ENCODE peak calls at places on chromosomes 2 and 18, in ten cellular contexts. One of them, this sample, is unnamed.

GRCh38 chr2:65453916-65454315 is 21.5 kb upstream of the SPRED2 start:
- DNase-seq in T47D: no peak
- DNase-seq in left cardiac atrium: no peak
- DNase-seq in mesenteric fat pad: no peak
- DNase-seq in NCI-H1417 treated with DMSO at 0.1 percent for 48 hours: no peak
- DNase-seq in fibroblast of the conjunctiva: no peak
- DNase-seq in fibroblast of gingiva: no peak
- DNase-seq in hypothalamus: no peak
- DNase-seq in MV-4-11: no peak
- DNase-seq in HT1080: no peak
- DNase-seq in this sample: no peak

GRCh38 chr2:18218160-18218933 is 339.9 kb downstream of the KCNS3 start:
- DNase-seq in T47D: no peak
- DNase-seq in left cardiac atrium: no peak
- DNase-seq in mesenteric fat pad: no peak
- DNase-seq in NCI-H1417 treated with DMSO at 0.1 percent for 48 hours: no peak
- DNase-seq in fibroblast of the conjunctiva: no peak
- DNase-seq in fibroblast of gingiva: no peak
- DNase-seq in hypothalamus: no peak
- DNase-seq in MV-4-11: no peak
- DNase-seq in HT1080: no peak
- DNase-seq in this sample: no peak

GRCh38 chr18:5630057-5630765 is 86.4 kb upstream of the EPB41L3 start:
- DNase-seq in T47D: no peak
- DNase-seq in left cardiac atrium: peak; percentile 82
- DNase-seq in mesenteric fat pad: peak; percentile 95
- DNase-seq in NCI-H1417 treated with DMSO at 0.1 percent for 48 hours: no peak
- DNase-seq in fibroblast of the conjunctiva: no peak
- DNase-seq in fibroblast of gingiva: no peak
- DNase-seq in hypothalamus: peak; percentile 62
- DNase-seq in MV-4-11: no peak
- DNase-seq in HT1080: peak; percentile 43
- DNase-seq in this sample: no peak

GRCh38 chr2:197107291-197108269 is 181.1 kb upstream of the PGAP1 start:
- DNase-seq in T47D: peak; percentile 73
- DNase-seq in left cardiac atrium: no peak
- DNase-seq in mesenteric fat pad: no peak
- DNase-seq in NCI-H1417 treated with DMSO at 0.1 percent for 48 hours: no peak
- DNase-seq in fibroblast of the conjunctiva: peak; percentile 22
- DNase-seq in fibroblast of gingiva: peak; percentile 92
- DNase-seq in hypothalamus: no peak
- DNase-seq in MV-4-11: no peak
- DNase-seq in HT1080: no peak
- DNase-seq in this sample: no peak

GRCh38 chr2:28991462-28991861 is 10.4 kb downstream of the TOGARAM2 start:
- DNase-seq in T47D: no peak
- DNase-seq in left cardiac atrium: no peak
- DNase-seq in mesenteric fat pad: no peak
- DNase-seq in NCI-H1417 treated with DMSO at 0.1 percent for 48 hours: no peak
- DNase-seq in fibroblast of the conjunctiva: no peak
- DNase-seq in fibroblast of gingiva: no peak
- DNase-seq in hypothalamus: no peak
- DNase-seq in MV-4-11: no peak
- DNase-seq in HT1080: no peak
- DNase-seq in this sample: no peak

GRCh38 chr2:133090358-133090757 is 420.4 kb upstream of the LYPD1 start:
- DNase-seq in T47D: no peak
- DNase-seq in left cardiac atrium: no peak
- DNase-seq in mesenteric fat pad: no peak
- DNase-seq in NCI-H1417 treated with DMSO at 0.1 percent for 48 hours: no peak
- DNase-seq in fibroblast of the conjunctiva: no peak
- DNase-seq in fibroblast of gingiva: no peak
- DNase-seq in hypothalamus: no peak
- DNase-seq in MV-4-11: no peak
- DNase-seq in HT1080: no peak
- DNase-seq in this sample: no peak

GRCh38 chr2:158099716-158100115 is 2.0 kb upstream of the UPP2 start:
- DNase-seq in T47D: no peak
- DNase-seq in left cardiac atrium: no peak
- DNase-seq in mesenteric fat pad: no peak
- DNase-seq in NCI-H1417 treated with DMSO at 0.1 percent for 48 hours: no peak
- DNase-seq in fibroblast of the conjunctiva: peak; percentile 17
- DNase-seq in fibroblast of gingiva: no peak
- DNase-seq in hypothalamus: no peak
- DNase-seq in MV-4-11: peak; percentile 26
- DNase-seq in HT1080: peak; percentile 83
- DNase-seq in this sample: no peak

GRCh38 chr18:2123077-2123476 is 448.2 kb downstream of the METTL4 start:
- DNase-seq in T47D: no peak
- DNase-seq in left cardiac atrium: no peak
- DNase-seq in mesenteric fat pad: no peak
- DNase-seq in NCI-H1417 treated with DMSO at 0.1 percent for 48 hours: no peak
- DNase-seq in fibroblast of the conjunctiva: no peak
- DNase-seq in fibroblast of gingiva: no peak
- DNase-seq in hypothalamus: no peak
- DNase-seq in MV-4-11: no peak
- DNase-seq in HT1080: no peak
- DNase-seq in this sample: no peak

GRCh38 chr2:152359573-152360363 is 24.8 kb downstream of the FMNL2 start:
- DNase-seq in T47D: no peak
- DNase-seq in left cardiac atrium: no peak
- DNase-seq in mesenteric fat pad: no peak
- DNase-seq in NCI-H1417 treated with DMSO at 0.1 percent for 48 hours: no peak
- DNase-seq in fibroblast of the conjunctiva: no peak
- DNase-seq in fibroblast of gingiva: no peak
- DNase-seq in hypothalamus: no peak
- DNase-seq in MV-4-11: no peak
- DNase-seq in HT1080: no peak
- DNase-seq in this sample: no peak

GRCh38 chr2:177187631-177188312 is 24.8 kb upstream of the HNRNPA3 start:
- DNase-seq in T47D: no peak
- DNase-seq in left cardiac atrium: no peak
- DNase-seq in mesenteric fat pad: no peak
- DNase-seq in NCI-H1417 treated with DMSO at 0.1 percent for 48 hours: no peak
- DNase-seq in fibroblast of the conjunctiva: peak; percentile 65
- DNase-seq in fibroblast of gingiva: peak; percentile 84
- DNase-seq in hypothalamus: no peak
- DNase-seq in MV-4-11: peak; percentile 90
- DNase-seq in HT1080: peak; percentile 74
- DNase-seq in this sample: no peak